ENCODE peak calls at places on chromosomes 1 and 21, in four cellular contexts. One of them, this sample, is unnamed.

GRCh38 chr1:100361249-100362089 is 9.2 kb downstream of the CDC14A start:
- DNase-seq in K562: no peak
- DNase-seq in GM12878: no peak
- DNase-seq in HL-60: no peak
- DNase-seq in this sample: no peak

GRCh38 chr1:100834779-100835645 is 59.6 kb downstream of the EXTL2 start:
- DNase-seq in K562: peak
- DNase-seq in GM12878: no peak
- DNase-seq in HL-60: peak
- DNase-seq in this sample: no peak

GRCh38 chr1:7929637-7930036 is 11.0 kb downstream of the TNFRSF9 start:
- DNase-seq in K562: no peak
- DNase-seq in GM12878: no peak
- DNase-seq in HL-60: no peak
- DNase-seq in this sample: no peak

GRCh38 chr21:42564561-42564971 is 50.9 kb downstream of the SLC37A1 start:
- DNase-seq in K562: no peak
- DNase-seq in GM12878: no peak
- DNase-seq in HL-60: no peak
- DNase-seq in this sample: no peak

GRCh38 chr1:115133440-115133839 is 44.1 kb upstream of the TSPAN2 start:
- DNase-seq in K562: no peak
- DNase-seq in GM12878: no peak
- DNase-seq in HL-60: no peak
- DNase-seq in this sample: no peak

GRCh38 chr1:115222616-115223402 is 115.2 kb downstream of the NGF start:
- DNase-seq in K562: no peak
- DNase-seq in GM12878: no peak
- DNase-seq in HL-60: no peak
- DNase-seq in this sample: no peak

GRCh38 chr1:19901653-19902052 is 19.5 kb downstream of the OTUD3 start:
- DNase-seq in K562: no peak
- DNase-seq in GM12878: no peak
- DNase-seq in HL-60: no peak
- DNase-seq in this sample: no peak

GRCh38 chr1:37323486-37324377 is 150.6 kb upstream of the ZC3H12A start:
- DNase-seq in K562: peak
- DNase-seq in GM12878: no peak
- DNase-seq in HL-60: peak
- DNase-seq in this sample: peak

GRCh38 chr1:2204384-2205190 is 10.0 kb upstream of the FAAP20 start:
- DNase-seq in K562: peak
- DNase-seq in GM12878: no peak
- DNase-seq in HL-60: peak
- DNase-seq in this sample: peak

GRCh38 chr1:37794372-37795339 is 1.0 kb downstream of the MANEAL start:
- DNase-seq in K562: no peak
- DNase-seq in GM12878: no peak
- DNase-seq in HL-60: no peak
- DNase-seq in this sample: no peak

GRCh38 chr1:235206533-235207201 is 45.6 kb upstream of the RBM34 start:
- DNase-seq in K562: peak
- DNase-seq in GM12878: no peak
- DNase-seq in HL-60: no peak
- DNase-seq in this sample: no peak

GRCh38 chr1:39080884-39081265 is 54.7 kb downstream of the NDUFS5 start:
- DNase-seq in K562: peak
- DNase-seq in GM12878: no peak
- DNase-seq in HL-60: no peak
- DNase-seq in this sample: no peak

GRCh38 chr1:81097860-81098259 is 702.9 kb upstream of the ADGRL2 start:
- DNase-seq in K562: no peak
- DNase-seq in GM12878: no peak
- DNase-seq in HL-60: no peak
- DNase-seq in this sample: no peak

GRCh38 chr1:205009666-205010065 is 33.3 kb upstream of the CNTN2 start:
- DNase-seq in K562: no peak
- DNase-seq in GM12878: no peak
- DNase-seq in HL-60: no peak
- DNase-seq in this sample: no peak

GRCh38 chr1:224779491-224780020 is 149.9 kb upstream of the DNAH14 start:
- DNase-seq in K562: no peak
- DNase-seq in GM12878: no peak
- DNase-seq in HL-60: no peak
- DNase-seq in this sample: no peak

GRCh38 chr1:37294514-37294913 is 179.9 kb upstream of the ZC3H12A start:
- DNase-seq in K562: no peak
- DNase-seq in GM12878: no peak
- DNase-seq in HL-60: no peak
- DNase-seq in this sample: no peak

GRCh38 chr21:28548291-28548690 is 444.4 kb downstream of the LTN1 start:
- DNase-seq in K562: no peak
- DNase-seq in GM12878: no peak
- DNase-seq in HL-60: no peak
- DNase-seq in this sample: no peak

GRCh38 chr1:87399264-87399663 is 70.6 kb downstream of the LMO4 start:
- DNase-seq in K562: no peak
- DNase-seq in GM12878: no peak
- DNase-seq in HL-60: no peak
- DNase-seq in this sample: no peak

GRCh38 chr1:203805689-203806088 is 10.3 kb downstream of the ZBED6 start:
- DNase-seq in K562: no peak
- DNase-seq in GM12878: no peak
- DNase-seq in HL-60: no peak
- DNase-seq in this sample: no peak

GRCh38 chr1:25568090-25568833 is 24.9 kb downstream of the LDLRAP1 start:
- DNase-seq in K562: no peak
- DNase-seq in GM12878: no peak
- DNase-seq in HL-60: no peak
- DNase-seq in this sample: no peak

GRCh38 chr1:63087966-63088365 is 234.4 kb upstream of the FOXD3 start:
- DNase-seq in K562: peak
- DNase-seq in GM12878: no peak
- DNase-seq in HL-60: no peak
- DNase-seq in this sample: no peak

GRCh38 chr1:173202430-173203145 is 4.5 kb downstream of the TNFSF4 start:
- DNase-seq in K562: peak
- DNase-seq in GM12878: no peak
- DNase-seq in HL-60: no peak
- DNase-seq in this sample: no peak

GRCh38 chr1:158117854-158118691 is 62.6 kb upstream of the CD1D start:
- DNase-seq in K562: peak
- DNase-seq in GM12878: no peak
- DNase-seq in HL-60: no peak
- DNase-seq in this sample: peak

GRCh38 chr1:26391450-26391849 is 18.9 kb upstream of the ZNF683 start:
- DNase-seq in K562: peak
- DNase-seq in GM12878: no peak
- DNase-seq in HL-60: peak
- DNase-seq in this sample: no peak

GRCh38 chr1:150550222-150551048 is 1.2 kb downstream of the ADAMTSL4 start:
- DNase-seq in K562: peak
- DNase-seq in GM12878: no peak
- DNase-seq in HL-60: no peak
- DNase-seq in this sample: no peak

GRCh38 chr1:204152310-204153044 is 633 bp upstream of the ETNK2 start:
- DNase-seq in K562: no peak
- DNase-seq in GM12878: no peak
- DNase-seq in HL-60: no peak
- DNase-seq in this sample: no peak

GRCh38 chr1:46516140-46516539 is 26.5 kb downstream of the DMBX1 start:
- DNase-seq in K562: no peak
- DNase-seq in GM12878: no peak
- DNase-seq in HL-60: no peak
- DNase-seq in this sample: no peak

GRCh38 chr1:206484901-206485300 is 14.6 kb downstream of the IKBKE start:
- DNase-seq in K562: no peak
- DNase-seq in GM12878: no peak
- DNase-seq in HL-60: no peak
- DNase-seq in this sample: no peak

GRCh38 chr1:233479026-233479890 is 134.6 kb upstream of the KCNK1 start:
- DNase-seq in K562: no peak
- DNase-seq in GM12878: no peak
- DNase-seq in HL-60: no peak
- DNase-seq in this sample: no peak

GRCh38 chr1:19210772-19211549 is 895 bp upstream of the UBR4 start:
- DNase-seq in K562: peak
- DNase-seq in GM12878: no peak
- DNase-seq in HL-60: no peak
- DNase-seq in this sample: no peak

GRCh38 chr1:158045639-158046038 is 52.2 kb downstream of the KIRREL1 start:
- DNase-seq in K562: no peak
- DNase-seq in GM12878: no peak
- DNase-seq in HL-60: no peak
- DNase-seq in this sample: no peak

GRCh38 chr21:44931137-44931500 is 8.7 kb upstream of the SLX9 start:
- DNase-seq in K562: no peak
- DNase-seq in GM12878: no peak
- DNase-seq in HL-60: peak
- DNase-seq in this sample: no peak

GRCh38 chr21:45551816-45552695 is 9.8 kb upstream of the SLC19A1 start:
- DNase-seq in K562: no peak
- DNase-seq in GM12878: no peak
- DNase-seq in HL-60: no peak
- DNase-seq in this sample: no peak

GRCh38 chr21:44726803-44727202 is 15.4 kb upstream of the TSPEAR start:
- DNase-seq in K562: no peak
- DNase-seq in GM12878: no peak
- DNase-seq in HL-60: no peak
- DNase-seq in this sample: no peak

GRCh38 chr1:228365321-228366061 is 41.1 kb downstream of the TRIM11 start:
- DNase-seq in K562: no peak
- DNase-seq in GM12878: no peak
- DNase-seq in HL-60: no peak
- DNase-seq in this sample: no peak

GRCh38 chr1:91872560-91873081 is 13.3 kb downstream of the TGFBR3 start:
- DNase-seq in K562: peak
- DNase-seq in GM12878: no peak
- DNase-seq in HL-60: no peak
- DNase-seq in this sample: no peak

GRCh38 chr1:91876040-91876470 is 9.9 kb downstream of the TGFBR3 start:
- DNase-seq in K562: no peak
- DNase-seq in GM12878: peak
- DNase-seq in HL-60: no peak
- DNase-seq in this sample: peak

GRCh38 chr1:91876751-91877573 is 9.0 kb downstream of the TGFBR3 start:
- DNase-seq in K562: no peak
- DNase-seq in GM12878: no peak
- DNase-seq in HL-60: no peak
- DNase-seq in this sample: no peak

GRCh38 chr1:91871994-91872393 is 14.0 kb downstream of the TGFBR3 start:
- DNase-seq in K562: no peak
- DNase-seq in GM12878: no peak
- DNase-seq in HL-60: no peak
- DNase-seq in this sample: no peak

GRCh38 chr1:91874167-91874566 is 11.8 kb downstream of the TGFBR3 start:
- DNase-seq in K562: no peak
- DNase-seq in GM12878: no peak
- DNase-seq in HL-60: no peak
- DNase-seq in this sample: no peak
- TF ChIP-seq POLR2AphosphoS5 in K562: no peak
- TF ChIP-seq POLR2AphosphoS5 in GM12878: no peak
- TF ChIP-seq POLR2AphosphoS5 in HL-60: no peak
- TF ChIP-seq POLR2AphosphoS5 in this sample: no peak

DNA sequence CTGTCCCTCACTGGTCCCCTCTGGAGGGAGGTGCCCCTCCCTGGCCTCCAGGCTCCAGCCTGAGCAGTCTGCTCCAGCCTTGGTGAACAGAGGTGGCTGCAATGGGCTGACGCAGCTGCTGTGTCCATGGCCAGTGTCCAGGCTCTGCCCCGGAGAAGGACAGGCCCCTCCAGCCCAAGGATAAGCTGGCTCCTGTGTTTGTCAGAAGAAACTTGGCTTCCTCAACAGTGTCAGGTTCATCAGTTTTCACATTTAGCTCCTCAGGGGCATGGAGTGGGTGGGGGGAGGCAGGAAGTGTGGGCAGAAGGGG is 402.8 kb downstream of the MATN1 start:
- DNase-seq in K562: no peak
- DNase-seq in GM12878: no peak
- DNase-seq in HL-60: no peak
- DNase-seq in this sample: no peak
- TF ChIP-seq SPI1 in K562: no peak
- TF ChIP-seq SPI1 in GM12878: no peak
- TF ChIP-seq SPI1 in HL-60: no peak
- TF ChIP-seq SPI1 in this sample: no peak

GRCh38 chr1:221611930-221612777 is 129.7 kb downstream of the DUSP10 start:
- DNase-seq in K562: peak
- DNase-seq in GM12878: no peak
- DNase-seq in HL-60: no peak
- DNase-seq in this sample: no peak
- TF ChIP-seq POLR2AphosphoS5 in K562: no peak
- TF ChIP-seq POLR2AphosphoS5 in GM12878: no peak
- TF ChIP-seq POLR2AphosphoS5 in HL-60: no peak
- TF ChIP-seq POLR2AphosphoS5 in this sample: no peak

GRCh38 chr1:212677136-212677535 is 22.5 kb downstream of the BATF3 start:
- DNase-seq in K562: no peak
- DNase-seq in GM12878: no peak
- DNase-seq in HL-60: no peak
- DNase-seq in this sample: no peak

GRCh38 chr1:212675675-212676074 is 24.0 kb downstream of the BATF3 start:
- DNase-seq in K562: no peak
- DNase-seq in GM12878: no peak
- DNase-seq in HL-60: no peak
- DNase-seq in this sample: no peak

GRCh38 chr1:212678456-212679410 is 20.9 kb downstream of the BATF3 start:
- DNase-seq in K562: no peak
- DNase-seq in GM12878: peak
- DNase-seq in HL-60: no peak
- DNase-seq in this sample: peak

GRCh38 chr1:212674872-212675271 is 24.8 kb downstream of the BATF3 start:
- DNase-seq in K562: no peak
- DNase-seq in GM12878: no peak
- DNase-seq in HL-60: no peak
- DNase-seq in this sample: no peak

GRCh38 chr1:212677573-212677972 is 22.1 kb downstream of the BATF3 start:
- DNase-seq in K562: no peak
- DNase-seq in GM12878: no peak
- DNase-seq in HL-60: no peak
- DNase-seq in this sample: no peak
- TF ChIP-seq SPI1 in K562: no peak
- TF ChIP-seq SPI1 in GM12878: no peak
- TF ChIP-seq SPI1 in HL-60: no peak
- TF ChIP-seq SPI1 in this sample: no peak

This sample was measured in GM12891.